ENCODE peak calls at places on chromosomes 5 and 9, in four cellular contexts. Z is bronchial epithelial cell, J is AG10803, C is neuronal stem cell. H is an unnamed sample.

GRCh38 chr9:103802068-103802467 is 292.0 kb upstream of the SMC2 start:
- DNase-seq in C (no peak), J (no peak), Z (no peak), H (peak)

GRCh38 chr5:66717455-66718373 is 121.5 kb downstream of the MAST4 start:
- DNase-seq in C (no peak), Z (no peak), J (no peak), H (no peak)

GRCh38 chr5:36740259-36740898 is 134.0 kb downstream of the SLC1A3 start:
- DNase-seq in J (no peak), Z (peak), C (no peak), H (no peak)

GRCh38 chr5:133790898-133791297 is 177.5 kb downstream of the C5orf15 start:
- DNase-seq in Z (no peak), C (no peak), J (no peak), H (no peak)

GRCh38 chr5:80223561-80223960 is 32.3 kb downstream of the SERINC5 start:
- DNase-seq in J (no peak), Z (no peak), C (no peak), H (no peak)

GRCh38 chr5:172180936-172181335 is 7.1 kb downstream of the STK10 start:
- DNase-seq in C (no peak), J (no peak), Z (no peak), H (no peak)

GRCh38 chr5:78417026-78417425 is 56.6 kb downstream of the SCAMP1 start:
- DNase-seq in C (no peak), J (no peak), Z (no peak), H (no peak)

GRCh38 chr5:169549453-169549852 is 34.1 kb upstream of the SPDL1 start:
- DNase-seq in Z (no peak), C (no peak), J (peak), H (no peak)

GRCh38 chr9:68887232-68887631 is 126.7 kb downstream of the PRKACG start:
- DNase-seq in Z (no peak), C (no peak), J (no peak), H (no peak)

GRCh38 chr9:92295827-92296258 is 2.3 kb upstream of the IARS1 start:
- DNase-seq in C (no peak), Z (peak), J (peak), H (no peak)

GRCh38 chr5:65663804-65664521 is 39.1 kb downstream of the SHLD3 start:
- DNase-seq in J (peak), Z (peak), C (peak), H (no peak)

GRCh38 chr9:22813520-22813919 is 366.9 kb downstream of the DMRTA1 start:
- DNase-seq in C (peak), J (peak), Z (peak), H (no peak)

GRCh38 chr9:14992516-14992915 is 82.3 kb upstream of the FREM1 start:
- DNase-seq in Z (no peak), C (peak), J (peak), H (no peak)

GRCh38 chr5:40842351-40842750 is 1.2 kb downstream of the CARD6 start:
- DNase-seq in J (peak), Z (peak), C (no peak), H (peak)

DNA sequence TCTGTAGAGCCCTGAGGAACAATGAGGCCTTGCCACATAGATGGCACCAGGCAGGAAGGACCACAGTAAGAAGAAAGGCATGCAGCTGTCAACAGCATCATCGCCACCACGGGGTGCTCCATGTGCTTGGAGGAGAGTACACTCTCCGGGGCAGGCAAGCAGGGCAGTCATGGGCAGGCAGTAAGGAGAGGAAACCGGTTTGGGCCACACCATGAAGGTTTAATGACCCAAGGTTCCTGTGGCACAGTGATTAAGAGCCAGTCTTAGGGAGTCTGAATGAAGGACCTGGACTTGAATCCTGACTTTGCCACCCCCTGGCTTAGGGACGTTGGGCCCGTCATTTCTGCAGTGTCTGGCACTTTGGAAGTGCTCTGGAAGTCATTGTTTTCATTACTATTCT is 80.6 kb upstream of the ZBTB43 start:
- DNase-seq in J (no peak), C (no peak), Z (no peak), H (peak)
- H3K4me3 ChIP-seq in J (no peak), C (no peak), Z (no peak), H (no peak)

DNA sequence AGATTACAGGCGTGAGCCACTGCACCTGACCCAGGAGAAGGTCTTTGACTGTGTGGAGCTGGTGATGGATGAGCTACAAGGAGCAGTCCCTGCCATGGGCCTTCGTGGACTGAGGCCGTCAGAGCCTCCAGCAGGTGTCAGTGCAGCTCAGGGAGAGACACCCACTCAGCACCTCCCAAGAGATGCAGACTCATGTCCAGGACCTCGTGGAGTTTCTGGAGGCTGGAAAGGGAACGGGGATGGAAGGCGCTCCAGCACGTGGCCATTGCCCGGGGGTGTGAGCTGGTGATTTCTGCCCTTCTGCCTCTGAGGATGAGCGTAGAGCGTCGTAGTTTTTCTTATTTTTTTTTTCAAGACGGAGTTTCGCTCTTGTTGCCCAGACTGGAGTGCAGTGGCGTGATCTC is 9.5 kb downstream of the TOR4A start:
- DNase-seq in Z (peak), C (no peak), J (peak), H (peak)
- H3K4me3 ChIP-seq in Z (no peak), C (no peak), J (no peak), H (no peak)

DNA sequence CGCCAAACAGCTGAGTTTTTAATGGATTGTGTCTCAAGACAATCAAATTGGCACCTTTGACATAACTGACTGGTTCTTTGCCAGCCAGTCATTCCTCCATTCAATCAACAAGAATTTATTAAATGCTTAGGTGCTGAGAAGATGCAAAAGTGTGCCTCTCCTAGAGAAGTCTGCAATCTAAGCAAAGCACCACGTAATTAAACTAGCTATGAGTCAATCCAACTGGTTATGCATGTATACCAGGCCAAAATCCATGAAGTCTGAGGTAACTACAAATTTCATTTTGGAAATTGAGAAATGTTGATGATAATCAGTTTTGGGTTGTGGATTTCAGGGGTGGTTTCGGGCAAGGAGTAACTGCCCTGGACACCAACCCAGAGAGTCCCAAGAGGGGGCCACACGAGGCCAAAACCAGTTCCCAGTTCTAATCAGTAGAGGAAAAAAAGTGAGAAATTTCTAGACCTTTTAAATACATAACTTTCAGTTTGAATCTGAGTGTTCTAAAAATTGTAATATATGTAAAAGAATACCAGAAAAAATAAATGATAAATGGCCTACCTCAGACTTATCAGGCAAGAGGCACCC is 92.6 kb downstream of the EFNA5 start:
- DNase-seq in J (no peak), C (no peak), Z (peak), H (no peak)
- H3K4me3 ChIP-seq in J (no peak), C (no peak), Z (no peak), H (no peak)

GRCh38 chr5:152861231-152861630 is 456.2 kb upstream of the NMUR2 start:
- DNase-seq in Z (no peak), J (no peak), C (no peak), H (no peak)

GRCh38 chr5:152864447-152864846 is 459.4 kb upstream of the NMUR2 start:
- DNase-seq in Z (no peak), C (no peak), J (no peak), H (no peak)

DNA sequence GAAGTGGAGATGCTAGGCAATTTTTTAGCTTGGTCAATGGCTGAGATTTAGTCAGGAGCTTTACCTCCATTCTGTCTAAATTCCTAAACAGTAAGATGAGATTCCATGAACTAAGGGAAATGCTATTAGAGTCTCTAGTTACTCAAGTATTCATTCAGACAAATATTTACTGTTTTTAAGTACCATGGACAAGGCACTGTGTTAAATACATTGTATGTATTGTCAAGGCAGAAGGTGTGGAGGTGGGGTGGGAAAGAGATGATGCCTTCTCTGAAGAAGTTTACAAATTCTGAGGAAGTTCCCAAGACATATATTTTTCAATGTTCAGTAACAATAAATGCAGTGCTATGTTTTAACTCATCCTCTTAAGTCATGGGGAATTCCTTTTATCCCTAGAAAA is 459.9 kb upstream of the NMUR2 start:
- DNase-seq in C (no peak), J (no peak), Z (no peak), H (no peak)
- H3K4me3 ChIP-seq in C (no peak), J (no peak), Z (no peak), H (no peak)

GRCh38 chr5:150757087-150757649 is 1.6 kb downstream of the DCTN4 start:
- DNase-seq in C (no peak), Z (no peak), J (no peak), H (no peak)
- H3K4me3 ChIP-seq in C (peak), Z (no peak), J (peak), H (peak)

GRCh38 chr5:95962785-95963184 is 1.1 kb upstream of the ELL2 start:
- DNase-seq in Z (peak), C (no peak), J (no peak), H (no peak)
- H3K4me3 ChIP-seq in Z (no peak), C (no peak), J (peak), H (no peak)

H was measured in foreskin fibroblast.